ENCODE peak calls at places on chromosomes 12 and 14, in nine cellular contexts. N is tibial artery; W is PC-9; B is Caco-2; K is adipocyte; Z is CD4-positive, CD25-positive, alpha-beta regulatory T cell; L is left ventricle myocardium inferior; U is tibial nerve; H is Peyer's patch. E is an unnamed sample. For H3K9me3, the result is how much of the 10 kb centered on the place peaks cover.

GRCh38 chr14:20998674-20999366 is at the start of gene SLC39A2:
- DNase-seq in N (peak), L (peak), Z (no peak), H (peak), B (no peak), K (peak), U (no peak), W (peak), E (no peak)

GRCh38 chr12:98002887-98003493 is 512.4 kb upstream of the TMPO start:
- DNase-seq in Z (no peak), H (peak), B (peak), W (no peak), N (peak), K (peak), U (no peak), L (no peak), E (no peak)

GRCh38 chr14:41899416-41899815 is 292.7 kb downstream of the LRFN5 start:
- DNase-seq in B (no peak), L (no peak), U (no peak), K (peak), N (no peak), H (no peak), Z (no peak), W (no peak), E (no peak)

GRCh38 chr14:76962303-76962660 is 66.2 kb downstream of the IRF2BPL start:
- DNase-seq in Z (no peak), U (no peak), W (no peak), B (no peak), K (peak), L (no peak), H (no peak), N (no peak), E (no peak)

GRCh38 chr12:102300824-102301461 is 103.3 kb upstream of the PMCH start:
- DNase-seq in K (peak), B (peak), W (no peak), N (no peak), H (no peak), U (no peak), L (no peak), Z (no peak), E (no peak)

GRCh38 chr12:49920241-49920914 is 16.7 kb upstream of the FAIM2 start:
- DNase-seq in L (no peak), W (no peak), B (no peak), U (no peak), N (no peak), Z (no peak), K (no peak), H (peak), E (no peak)

GRCh38 chr14:32256606-32257005 is 53.5 kb upstream of the RNU6-8 start:
- DNase-seq in K (peak), W (no peak), N (no peak), U (no peak), L (no peak), Z (no peak), H (no peak), B (no peak), E (no peak)

GRCh38 chr12:2751686-2752085 is 43.1 kb upstream of the FKBP4 start:
- DNase-seq in B (no peak), K (no peak), H (no peak), N (no peak), L (no peak), W (no peak), Z (no peak), U (no peak), E (no peak)

GRCh38 chr12:87428701-87429277 is 600.4 kb downstream of the C12orf50 start:
- DNase-seq in H (no peak), K (peak), N (no peak), Z (no peak), L (no peak), U (no peak), W (no peak), B (no peak), E (no peak)

GRCh38 chr12:53381739-53382630 is 2.0 kb downstream of the SP1 start:
- DNase-seq in K (peak), U (peak), B (no peak), W (peak), L (peak), H (peak), N (peak), Z (peak), E (no peak)

GRCh38 chr14:37253905-37254304 is 56.2 kb downstream of the MIPOL1 start:
- DNase-seq in B (no peak), Z (no peak), H (no peak), L (no peak), K (peak), N (no peak), U (no peak), W (peak), E (no peak)

GRCh38 chr14:38618514-38618913 is 362.6 kb upstream of the CLEC14A start:
- DNase-seq in K (no peak), B (no peak), H (no peak), N (no peak), W (no peak), L (no peak), Z (no peak), U (no peak), E (no peak)

GRCh38 chr12:22046968-22047390 is 961 bp downstream of the CMAS start:
- DNase-seq in H (no peak), U (no peak), B (no peak), W (no peak), L (no peak), N (no peak), K (no peak), Z (no peak), E (no peak)

GRCh38 chr14:104843442-104844305 is 21.4 kb upstream of the CEP170B start:
- DNase-seq in N (peak), K (peak), H (no peak), L (no peak), U (no peak), B (no peak), W (no peak), Z (no peak), E (no peak)

GRCh38 chr14:69475194-69475818 is 9.2 kb upstream of the PLEKHD1 start:
- DNase-seq in W (no peak), Z (no peak), H (no peak), B (no peak), N (no peak), K (no peak), U (no peak), L (no peak), E (no peak)

GRCh38 chr14:70186826-70187483 is 1.8 kb downstream of the SLC8A3 start:
- DNase-seq in Z (no peak), L (no peak), K (no peak), W (no peak), N (no peak), H (peak), U (no peak), B (no peak), E (no peak)

GRCh38 chr14:82094819-82095218 is 561.2 kb upstream of the SEL1L start:
- DNase-seq in B (no peak), L (no peak), H (no peak), N (no peak), K (no peak), Z (no peak), W (no peak), U (no peak), E (no peak)

GRCh38 chr12:3600951-3601350 is 109.9 kb downstream of the PRMT8 start:
- DNase-seq in L (no peak), W (no peak), Z (no peak), B (no peak), K (no peak), H (no peak), N (no peak), U (no peak), E (no peak)

GRCh38 chr14:104481323-104481722 is 98.2 kb upstream of the C14orf180 start:
- DNase-seq in K (no peak), N (no peak), B (no peak), U (no peak), Z (no peak), H (no peak), W (no peak), L (no peak), E (no peak)

GRCh38 chr12:64320611-64321010 is 69.9 kb downstream of the C12orf56 start:
- DNase-seq in K (no peak), H (no peak), U (no peak), L (no peak), B (no peak), N (no peak), Z (no peak), W (no peak), E (no peak)

GRCh38 chr12:19074700-19075099 is 54.8 kb upstream of the PLEKHA5 start:
- DNase-seq in H (no peak), N (no peak), L (no peak), U (no peak), B (no peak), K (no peak), Z (no peak), W (no peak), E (no peak)

GRCh38 chr12:57837779-57838562 is 8.6 kb downstream of the CTDSP2 start:
- DNase-seq in H (no peak), U (no peak), L (peak), N (no peak), K (peak), Z (no peak), W (no peak), B (no peak), E (no peak)

GRCh38 chr14:57480044-57480443 is 13.6 kb downstream of the CCDC198 start:
- DNase-seq in U (no peak), H (no peak), Z (no peak), B (no peak), L (no peak), N (no peak), W (no peak), K (peak), E (no peak)

GRCh38 chr12:71955946-71956345 is 17.3 kb downstream of the TPH2 start:
- DNase-seq in U (no peak), W (no peak), B (no peak), N (no peak), L (no peak), K (peak), H (no peak), Z (no peak), E (no peak)

GRCh38 chr12:131437706-131438210 is 273.1 kb upstream of the SFSWAP start:
- DNase-seq in N (peak), K (no peak), W (no peak), B (no peak), H (no peak), U (no peak), L (no peak), Z (no peak), E (no peak)

GRCh38 chr12:6112004-6112403 is 12.5 kb downstream of the VWF start:
- DNase-seq in K (no peak), N (no peak), L (no peak), H (peak), U (no peak), W (no peak), B (no peak), Z (no peak), E (no peak)

GRCh38 chr14:95533391-95533821 is 1.4 kb upstream of the GLRX5 start:
- DNase-seq in W (no peak), U (no peak), K (peak), B (no peak), N (no peak), H (peak), L (no peak), Z (no peak), E (no peak)

GRCh38 chr14:21049263-21049662 is 7.1 kb downstream of the RNASE7 start:
- DNase-seq in W (no peak), Z (no peak), K (peak), B (no peak), N (no peak), U (no peak), H (no peak), L (no peak), E (no peak)

GRCh38 chr14:102893452-102893851 is 29.0 kb upstream of the AMN start:
- DNase-seq in W (no peak), L (peak), Z (no peak), H (peak), U (peak), K (peak), B (no peak), N (peak), E (no peak)

DNA sequence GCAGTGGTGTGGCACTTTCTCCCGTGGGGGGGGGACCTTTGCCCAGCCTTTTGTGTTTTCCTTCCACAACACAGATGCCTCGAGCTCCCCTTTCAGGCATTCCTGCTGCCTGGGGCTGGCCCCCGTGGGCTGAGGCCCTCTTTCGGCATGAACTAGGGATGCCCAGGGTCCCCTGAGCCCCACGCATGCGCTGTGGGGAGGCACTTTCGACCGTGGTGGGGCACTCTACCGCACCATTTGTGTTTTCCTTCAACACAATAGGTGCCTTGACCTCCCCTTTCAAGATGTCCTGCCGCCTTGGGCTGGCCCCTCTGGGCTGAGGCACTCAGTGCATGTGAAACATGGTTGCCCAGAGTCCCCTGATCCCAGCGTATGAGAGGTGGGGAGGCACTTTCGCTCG is 363.7 kb downstream of the ALG10 start:
- DNase-seq in H (no peak), K (no peak), W (no peak), U (no peak), Z (no peak), L (no peak), N (no peak), B (no peak), E (no peak)
- H3K9me3 ChIP-seq in H (under half), K (under half), W (under half), U (half or more), Z (half or more), L (under half), N (under half), B (under half), E (under half)

DNA sequence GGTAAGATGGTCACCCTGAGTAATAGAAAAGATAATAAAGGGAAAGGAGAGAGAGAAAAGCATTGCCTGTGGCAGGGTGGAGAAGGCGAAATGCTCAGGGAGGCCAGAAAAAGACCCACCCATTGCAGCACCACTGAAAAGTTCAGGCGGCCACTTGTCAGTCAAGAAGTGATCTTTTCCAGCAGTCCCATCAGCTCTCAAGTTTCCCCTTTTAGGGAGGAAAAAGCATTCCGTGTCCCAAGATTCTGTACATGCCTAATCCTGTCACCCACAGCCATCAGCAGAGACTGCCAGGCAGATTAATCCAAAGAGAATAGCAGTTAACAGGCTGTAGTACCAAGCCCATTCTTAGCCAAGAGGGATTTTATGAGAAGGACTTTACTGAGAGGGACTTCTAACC is 11.9 kb downstream of the SLC38A1 start:
- DNase-seq in W (no peak), Z (no peak), U (no peak), K (no peak), H (no peak), B (no peak), L (no peak), N (no peak), E (no peak)
- H3K9me3 ChIP-seq in W (under half), Z (under half), U (under half), K (under half), H (under half), B (under half), L (under half), N (under half), E (under half)

DNA sequence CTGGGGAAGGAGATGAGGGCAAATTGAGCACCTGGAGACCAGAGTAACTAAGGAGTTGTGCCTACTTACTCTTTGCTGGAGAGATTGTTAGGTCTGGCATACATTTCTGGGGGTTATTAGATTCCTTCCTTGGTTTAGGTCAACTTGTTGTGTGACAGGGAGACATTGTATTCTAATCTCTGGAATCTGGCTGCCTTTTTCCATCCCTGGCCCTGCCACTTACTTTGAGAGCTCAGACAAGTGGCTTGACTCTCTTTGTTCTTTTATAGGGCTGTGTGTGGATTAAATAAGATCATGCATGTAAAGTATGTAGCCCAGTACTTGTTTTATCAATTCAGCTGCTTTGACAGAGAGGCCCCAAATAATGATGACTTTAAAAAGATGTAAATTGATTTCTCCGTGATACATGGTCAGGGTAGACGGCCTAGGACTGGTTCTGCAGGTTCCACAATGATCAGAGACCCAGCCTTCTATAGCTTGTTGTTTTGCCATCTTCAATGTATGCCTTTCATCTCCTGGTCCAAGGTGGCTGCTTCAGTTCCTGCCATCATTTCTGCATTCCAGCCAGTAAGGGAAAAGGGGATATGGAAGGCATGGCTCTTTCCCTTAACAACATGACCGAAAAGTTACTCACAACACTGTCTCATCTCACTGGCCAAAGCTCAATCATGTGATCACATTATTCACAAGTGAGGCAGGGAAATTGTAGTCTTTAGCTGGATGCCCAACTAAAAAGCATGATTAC is 72.6 kb downstream of the CHST11 start:
- DNase-seq in K (no peak), B (no peak), N (no peak), U (no peak), W (no peak), Z (no peak), H (no peak), L (no peak), E (no peak)
- H3K9me3 ChIP-seq in K (under half), B (under half), N (under half), U (under half), W (under half), Z (under half), H (under half), L (under half), E (under half)

DNA sequence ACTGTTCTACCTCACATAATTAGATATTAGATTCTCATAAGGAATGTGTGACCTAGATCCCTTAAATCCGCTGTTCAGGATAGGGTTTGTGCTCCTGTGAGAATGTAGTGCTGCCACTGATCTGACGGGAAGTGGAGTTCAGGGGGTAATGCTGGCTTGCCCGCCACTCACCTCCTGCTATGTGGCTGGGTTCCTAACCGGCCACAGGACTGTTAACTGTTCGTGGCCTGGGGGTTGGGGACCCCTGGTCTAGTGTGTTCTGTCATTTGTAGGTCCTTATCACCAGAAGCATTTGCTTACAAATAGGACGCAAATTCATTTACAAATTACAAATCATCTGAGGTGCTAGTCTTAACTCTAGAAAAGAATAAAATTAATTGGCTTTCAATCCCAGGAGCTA is 16.4 kb upstream of the TMEM30B start:
- DNase-seq in K (no peak), N (no peak), B (no peak), U (no peak), H (no peak), Z (no peak), W (no peak), L (no peak), E (no peak)
- H3K9me3 ChIP-seq in K (under half), N (under half), B (under half), U (under half), H (under half), Z (under half), W (under half), L (under half), E (under half)

E was measured in ascending aorta.